ENCODE peak calls at places on chromosome 12, in four cellular contexts. W is K562, Q is WTC11, A is HepG2. Z is an unnamed sample.

GRCh38 chr12:90836689-90837088 is 118.3 kb downstream of the CCER1 start:
- DNase-seq in W (no peak), Q (no peak), A (no peak), Z (peak; percentile 67)

GRCh38 chr12:67630373-67631088 is 18.0 kb upstream of the DYRK2 start:
- DNase-seq in W (no peak), Q (peak; percentile 30), A (peak; percentile 10), Z (peak; percentile 15)

GRCh38 chr12:52139579-52140062 is 52.2 kb downstream of the KRT80 start:
- DNase-seq in W (peak; percentile 65), Q (peak; percentile 77), A (no peak), Z (peak; percentile 84)

GRCh38 chr12:124898200-124898950 is 16.1 kb downstream of the UBC start:
- DNase-seq in W (peak; percentile 50), Q (peak; percentile 59), A (peak; percentile 63), Z (peak; percentile 81)

GRCh38 chr12:19970116-19970515 is 398.2 kb upstream of the PDE3A start:
- DNase-seq in W (no peak), Q (no peak), A (no peak), Z (peak; percentile 52)

GRCh38 chr12:7319934-7320333 is 16.1 kb downstream of the ACSM4 start:
- DNase-seq in W (no peak), Q (no peak), A (no peak), Z (no peak)

GRCh38 chr12:78181544-78182162 is 351.0 kb downstream of the NAV3 start:
- DNase-seq in W (no peak), Q (peak; percentile 23), A (peak; percentile 2), Z (peak; percentile 1)

GRCh38 chr12:46942579-46942978 is 116.8 kb upstream of the SLC38A4 start:
- DNase-seq in W (no peak), Q (no peak), A (no peak), Z (no peak)

GRCh38 chr12:54601841-54602240 is 13.4 kb upstream of the PPP1R1A start:
- DNase-seq in W (no peak), Q (no peak), A (no peak), Z (no peak)

GRCh38 chr12:132385923-132386751 is 56.7 kb upstream of the GALNT9 start:
- DNase-seq in W (no peak), Q (peak; percentile 26), A (no peak), Z (no peak)

GRCh38 chr12:3972576-3972975 is 99.4 kb upstream of the PARP11 start:
- DNase-seq in W (no peak), Q (no peak), A (no peak), Z (no peak)

GRCh38 chr12:119115296-119115905 is 63.3 kb upstream of the HSPB8 start:
- DNase-seq in W (peak; percentile 75), Q (peak; percentile 69), A (peak; percentile 38), Z (peak; percentile 75)

GRCh38 chr12:32400114-32400672 is 835 bp downstream of the FGD4 start:
- DNase-seq in W (no peak), Q (peak; percentile 52), A (no peak), Z (peak; percentile 30)

GRCh38 chr12:93827669-93828068 is 150.5 kb downstream of the CRADD start:
- DNase-seq in W (no peak), Q (no peak), A (no peak), Z (no peak)

GRCh38 chr12:124131671-124132058 is 158.7 kb downstream of the ZNF664 start:
- DNase-seq in W (no peak), Q (no peak), A (no peak), Z (no peak)

GRCh38 chr12:64696065-64696741 is 63.0 kb downstream of the GNS start:
- DNase-seq in W (no peak), Q (no peak), A (peak; percentile 28), Z (peak; percentile 27)

GRCh38 chr12:21814814-21815213 is 40.3 kb upstream of the KCNJ8 start:
- DNase-seq in W (no peak), Q (no peak), A (no peak), Z (no peak)

GRCh38 chr12:47939009-47939601 is 24.3 kb upstream of the TMEM106C start:
- DNase-seq in W (no peak), Q (no peak), A (no peak), Z (no peak)

GRCh38 chr12:57173089-57173488 is 25.7 kb upstream of the LRP1-AS start:
- DNase-seq in W (peak; percentile 75), Q (peak; percentile 65), A (peak; percentile 51), Z (peak; percentile 84)

GRCh38 chr12:69966409-69966808 is 141.4 kb downstream of the MYRFL start:
- DNase-seq in W (no peak), Q (no peak), A (peak; percentile 3), Z (no peak)

GRCh38 chr12:122880155-122880605 is 15.7 kb downstream of the VPS37B start:
- DNase-seq in W (no peak), Q (no peak), A (no peak), Z (no peak)

GRCh38 chr12:122884091-122884826 is 11.7 kb downstream of the VPS37B start:
- DNase-seq in W (no peak), Q (no peak), A (no peak), Z (no peak)

GRCh38 chr12:122882908-122883563 is 12.9 kb downstream of the VPS37B start:
- DNase-seq in W (no peak), Q (no peak), A (no peak), Z (no peak)

GRCh38 chr12:122878780-122879612 is 16.9 kb downstream of the VPS37B start:
- DNase-seq in W (no peak), Q (no peak), A (no peak), Z (no peak)

GRCh38 chr12:122880668-122881067 is 15.3 kb downstream of the VPS37B start:
- DNase-seq in W (no peak), Q (no peak), A (peak; percentile 47), Z (peak; percentile 71)
- TF ChIP-seq FOXJ3 in W (no peak), Q (no peak), A (no peak), Z (no peak)

GRCh38 chr12:110742718-110743570 is at the start of gene PPP1CC:
- DNase-seq in W (peak; percentile 94), Q (peak; percentile 94), A (peak; percentile 88), Z (peak; percentile 98)

GRCh38 chr12:110744176-110744575 is 1.5 kb upstream of the PPP1CC start:
- DNase-seq in W (no peak), Q (no peak), A (peak; percentile 69), Z (no peak)

GRCh38 chr12:110743571-110744093 is 941 bp upstream of the PPP1CC start:
- DNase-seq in W (no peak), Q (peak; percentile 18), A (no peak), Z (peak; percentile 24)

GRCh38 chr12:110741371-110741770 is 1.3 kb downstream of the PPP1CC start:
- DNase-seq in W (no peak), Q (no peak), A (no peak), Z (no peak)

GRCh38 chr12:110741795-110742717 is 635 bp downstream of the PPP1CC start:
- DNase-seq in W (no peak), Q (peak; percentile 32), A (no peak), Z (peak; percentile 22)
- TF ChIP-seq FOXJ3 in W (no peak), Q (no peak), A (no peak), Z (no peak)

GRCh38 chr12:25817166-25817565 is 141.3 kb upstream of the RASSF8 start:
- DNase-seq in W (no peak), Q (no peak), A (no peak), Z (no peak)
- TF ChIP-seq FOXJ3 in W (no peak), Q (no peak), A (no peak), Z (no peak)

DNA sequence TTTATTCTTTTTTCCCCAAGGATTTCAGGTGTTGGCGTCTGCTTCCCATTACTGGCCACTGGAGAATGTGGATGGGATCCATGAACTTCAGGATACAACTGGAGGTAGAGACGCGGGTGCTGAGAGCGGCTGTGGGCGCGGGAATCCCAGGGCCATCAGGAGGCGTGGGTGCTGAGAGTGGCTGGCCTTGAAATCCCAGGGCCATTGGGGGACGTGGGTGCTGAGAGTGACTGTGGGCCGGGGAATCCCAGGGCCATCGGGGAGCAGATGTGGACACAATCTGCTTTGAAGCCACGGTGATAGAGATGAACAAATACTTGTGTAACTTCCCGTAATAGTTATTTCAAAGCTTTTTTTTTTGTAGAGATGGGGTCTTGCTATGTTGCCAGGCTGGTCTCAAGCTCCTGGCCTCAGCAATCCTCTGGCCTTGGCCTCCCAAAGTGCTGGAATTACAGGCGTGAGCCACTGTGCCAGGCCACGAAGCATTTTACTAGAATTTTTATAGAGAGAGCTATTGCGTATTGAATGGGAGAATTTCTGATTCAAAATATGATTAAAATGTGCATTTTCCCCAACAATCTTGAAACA is 12.8 kb downstream of the ADGRD1 start:
- DNase-seq in W (no peak), Q (no peak), A (no peak), Z (no peak)
- TF ChIP-seq FOXJ3 in W (no peak), Q (no peak), A (no peak), Z (no peak)

Z was measured in SK-N-SH.